ENCODE peak calls at places on chromosomes 12 and 14, in eight cellular contexts. One of them, this sample, is unnamed. For H3K4me1 and H3K9me3, the result is how much of the 10 kb centered on the place peaks cover.

GRCh38 chr14:94474581-94475031 is 1.4 kb downstream of the SERPINA9 start:
- DNase-seq in ovary: no peak
- DNase-seq in sigmoid colon: no peak
- DNase-seq in A549: no peak
- DNase-seq in upper lobe of left lung: peak
- DNase-seq in stomach: no peak
- DNase-seq in tibial nerve: no peak
- DNase-seq in suprapubic skin: peak
- DNase-seq in this sample: no peak

GRCh38 chr12:64566122-64566521 is 44.2 kb upstream of the RASSF3 start:
- DNase-seq in tibial nerve: no peak
- DNase-seq in ovary: no peak
- DNase-seq in upper lobe of left lung: no peak
- DNase-seq in suprapubic skin: no peak
- DNase-seq in sigmoid colon: no peak
- DNase-seq in A549: no peak
- DNase-seq in stomach: no peak
- DNase-seq in this sample: no peak

GRCh38 chr14:32049361-32050103 is 27.6 kb upstream of the ARHGAP5 start:
- DNase-seq in sigmoid colon: no peak
- DNase-seq in upper lobe of left lung: no peak
- DNase-seq in stomach: no peak
- DNase-seq in suprapubic skin: no peak
- DNase-seq in A549: no peak
- DNase-seq in tibial nerve: no peak
- DNase-seq in ovary: no peak
- DNase-seq in this sample: no peak

GRCh38 chr12:44000309-44000952 is 164.6 kb downstream of the TMEM117 start:
- DNase-seq in suprapubic skin: no peak
- DNase-seq in stomach: no peak
- DNase-seq in upper lobe of left lung: no peak
- DNase-seq in A549: peak
- DNase-seq in sigmoid colon: no peak
- DNase-seq in tibial nerve: no peak
- DNase-seq in ovary: no peak
- DNase-seq in this sample: no peak

GRCh38 chr14:85531594-85532391 is 1.8 kb downstream of the FLRT2 start:
- DNase-seq in tibial nerve: peak
- DNase-seq in A549: peak
- DNase-seq in stomach: peak
- DNase-seq in suprapubic skin: peak
- DNase-seq in upper lobe of left lung: peak
- DNase-seq in sigmoid colon: peak
- DNase-seq in ovary: peak
- DNase-seq in this sample: no peak

GRCh38 chr12:15754233-15754632 is 35.0 kb downstream of the EPS8 start:
- DNase-seq in tibial nerve: no peak
- DNase-seq in upper lobe of left lung: no peak
- DNase-seq in suprapubic skin: no peak
- DNase-seq in ovary: no peak
- DNase-seq in sigmoid colon: no peak
- DNase-seq in stomach: no peak
- DNase-seq in A549: no peak
- DNase-seq in this sample: no peak

GRCh38 chr14:51341338-51341737 is 101.3 kb downstream of the TMX1 start:
- DNase-seq in stomach: no peak
- DNase-seq in tibial nerve: no peak
- DNase-seq in suprapubic skin: no peak
- DNase-seq in sigmoid colon: no peak
- DNase-seq in upper lobe of left lung: no peak
- DNase-seq in A549: no peak
- DNase-seq in ovary: no peak
- DNase-seq in this sample: no peak

GRCh38 chr12:26338574-26339572 is 143.5 kb downstream of the SSPN start:
- DNase-seq in tibial nerve: no peak
- DNase-seq in A549: peak
- DNase-seq in suprapubic skin: no peak
- DNase-seq in sigmoid colon: no peak
- DNase-seq in upper lobe of left lung: no peak
- DNase-seq in stomach: no peak
- DNase-seq in ovary: no peak
- DNase-seq in this sample: no peak

GRCh38 chr12:14948672-14949071 is 10.3 kb upstream of the ERP27 start:
- DNase-seq in ovary: no peak
- DNase-seq in suprapubic skin: no peak
- DNase-seq in sigmoid colon: no peak
- DNase-seq in upper lobe of left lung: no peak
- DNase-seq in stomach: no peak
- DNase-seq in A549: no peak
- DNase-seq in tibial nerve: no peak
- DNase-seq in this sample: peak

GRCh38 chr12:49032679-49033447 is 14.3 kb upstream of the PRKAG1 start:
- DNase-seq in upper lobe of left lung: peak
- DNase-seq in tibial nerve: no peak
- DNase-seq in suprapubic skin: peak
- DNase-seq in stomach: no peak
- DNase-seq in ovary: no peak
- DNase-seq in sigmoid colon: no peak
- DNase-seq in A549: no peak
- DNase-seq in this sample: no peak

DNA sequence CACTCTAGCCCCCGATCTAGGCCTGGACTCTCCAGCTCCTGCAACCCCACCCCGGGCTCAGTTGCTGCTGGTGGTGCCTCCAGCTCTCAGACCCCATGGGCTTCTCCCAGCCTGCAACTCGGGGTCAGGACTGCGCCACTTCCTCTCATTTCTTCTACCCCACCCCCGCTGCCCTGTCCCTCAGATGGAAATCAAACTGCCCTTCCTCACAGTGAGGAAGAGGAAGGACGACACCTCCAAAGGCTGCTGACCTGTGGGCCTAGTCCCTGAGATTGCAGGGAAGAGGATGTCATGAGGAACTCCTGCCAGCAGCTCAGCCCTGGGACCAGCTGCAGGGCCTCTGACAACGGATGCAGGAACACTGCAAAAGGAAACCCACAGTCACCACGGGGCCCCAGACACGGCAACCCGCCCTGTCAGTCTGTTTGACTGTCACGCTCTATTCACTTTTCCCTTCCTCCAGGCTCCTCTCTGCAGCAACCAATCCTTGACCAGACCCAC is 29.3 kb upstream of the PNMA1 start:
- DNase-seq in stomach: no peak
- DNase-seq in tibial nerve: no peak
- DNase-seq in suprapubic skin: no peak
- DNase-seq in sigmoid colon: peak
- DNase-seq in ovary: peak
- DNase-seq in upper lobe of left lung: no peak
- DNase-seq in A549: no peak
- DNase-seq in this sample: peak
- TF ChIP-seq EP300 in stomach: no peak
- TF ChIP-seq EP300 in tibial nerve: no peak
- TF ChIP-seq EP300 in suprapubic skin: no peak
- TF ChIP-seq EP300 in sigmoid colon: no peak
- TF ChIP-seq EP300 in ovary: no peak
- TF ChIP-seq EP300 in upper lobe of left lung: peak
- TF ChIP-seq EP300 in A549: no peak
- TF ChIP-seq EP300 in this sample: no peak

GRCh38 chr12:109894939-109895338 is 5.1 kb upstream of the TCHP start:
- DNase-seq in tibial nerve: no peak
- DNase-seq in stomach: no peak
- DNase-seq in ovary: no peak
- DNase-seq in sigmoid colon: no peak
- DNase-seq in suprapubic skin: no peak
- DNase-seq in upper lobe of left lung: no peak
- DNase-seq in A549: no peak
- DNase-seq in this sample: no peak

GRCh38 chr12:109890620-109891019 is 9.5 kb upstream of the TCHP start:
- DNase-seq in sigmoid colon: no peak
- DNase-seq in ovary: no peak
- DNase-seq in A549: no peak
- DNase-seq in upper lobe of left lung: no peak
- DNase-seq in suprapubic skin: no peak
- DNase-seq in stomach: no peak
- DNase-seq in tibial nerve: no peak
- DNase-seq in this sample: no peak

GRCh38 chr12:109893250-109893995 is 6.7 kb upstream of the TCHP start:
- DNase-seq in tibial nerve: no peak
- DNase-seq in sigmoid colon: no peak
- DNase-seq in suprapubic skin: no peak
- DNase-seq in stomach: no peak
- DNase-seq in upper lobe of left lung: no peak
- DNase-seq in ovary: no peak
- DNase-seq in A549: no peak
- DNase-seq in this sample: no peak

GRCh38 chr12:109892165-109892715 is 7.8 kb upstream of the TCHP start:
- DNase-seq in stomach: no peak
- DNase-seq in upper lobe of left lung: no peak
- DNase-seq in sigmoid colon: no peak
- DNase-seq in ovary: no peak
- DNase-seq in tibial nerve: no peak
- DNase-seq in A549: no peak
- DNase-seq in suprapubic skin: no peak
- DNase-seq in this sample: no peak

GRCh38 chr12:109892748-109893147 is 7.3 kb upstream of the TCHP start:
- DNase-seq in tibial nerve: no peak
- DNase-seq in A549: no peak
- DNase-seq in ovary: no peak
- DNase-seq in sigmoid colon: no peak
- DNase-seq in suprapubic skin: no peak
- DNase-seq in upper lobe of left lung: no peak
- DNase-seq in stomach: no peak
- DNase-seq in this sample: no peak
- H3K4me1 ChIP-seq in tibial nerve: under half
- H3K4me1 ChIP-seq in A549: under half
- H3K4me1 ChIP-seq in ovary: under half
- H3K4me1 ChIP-seq in sigmoid colon: under half
- H3K4me1 ChIP-seq in suprapubic skin: under half
- H3K4me1 ChIP-seq in upper lobe of left lung: under half
- H3K4me1 ChIP-seq in stomach: under half
- H3K4me1 ChIP-seq in this sample: under half

DNA sequence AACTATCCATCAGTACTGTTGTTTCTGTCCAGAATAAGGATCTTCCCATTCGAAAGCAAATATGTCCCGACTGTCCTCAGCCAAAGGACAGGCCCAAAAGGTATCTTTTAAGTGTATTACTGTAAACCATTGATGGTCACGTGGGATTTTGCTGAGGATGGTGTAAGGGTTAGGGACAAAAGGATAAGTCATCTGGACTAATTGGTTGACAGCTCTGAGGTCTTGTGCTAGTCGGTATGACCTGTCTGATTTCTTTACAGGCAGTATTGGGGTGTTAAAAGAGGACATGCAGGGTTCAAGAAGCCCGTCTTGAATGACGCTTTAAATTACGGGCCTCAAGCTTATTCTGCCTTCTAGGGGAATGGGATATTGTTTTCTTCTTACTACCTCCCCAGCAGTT is 24.4 kb downstream of the CLEC2A start:
- DNase-seq in A549: no peak
- DNase-seq in ovary: no peak
- DNase-seq in suprapubic skin: no peak
- DNase-seq in stomach: no peak
- DNase-seq in upper lobe of left lung: no peak
- DNase-seq in sigmoid colon: no peak
- DNase-seq in tibial nerve: no peak
- DNase-seq in this sample: no peak
- H3K9me3 ChIP-seq in A549: under half
- H3K9me3 ChIP-seq in ovary: under half
- H3K9me3 ChIP-seq in suprapubic skin: under half
- H3K9me3 ChIP-seq in stomach: under half
- H3K9me3 ChIP-seq in upper lobe of left lung: under half
- H3K9me3 ChIP-seq in sigmoid colon: under half
- H3K9me3 ChIP-seq in tibial nerve: under half
- H3K9me3 ChIP-seq in this sample: under half

GRCh38 chr12:2393996-2394395 is 341.2 kb downstream of the CACNA1C start:
- DNase-seq in A549: no peak
- DNase-seq in stomach: no peak
- DNase-seq in tibial nerve: no peak
- DNase-seq in ovary: no peak
- DNase-seq in suprapubic skin: no peak
- DNase-seq in upper lobe of left lung: no peak
- DNase-seq in sigmoid colon: no peak
- DNase-seq in this sample: no peak

GRCh38 chr12:2401040-2401439 is 348.3 kb downstream of the CACNA1C start:
- DNase-seq in tibial nerve: no peak
- DNase-seq in sigmoid colon: no peak
- DNase-seq in suprapubic skin: no peak
- DNase-seq in ovary: no peak
- DNase-seq in upper lobe of left lung: peak
- DNase-seq in A549: no peak
- DNase-seq in stomach: no peak
- DNase-seq in this sample: no peak

GRCh38 chr12:2395352-2395977 is 342.7 kb downstream of the CACNA1C start:
- DNase-seq in sigmoid colon: no peak
- DNase-seq in A549: peak
- DNase-seq in stomach: peak
- DNase-seq in tibial nerve: no peak
- DNase-seq in upper lobe of left lung: no peak
- DNase-seq in ovary: no peak
- DNase-seq in suprapubic skin: no peak
- DNase-seq in this sample: peak

GRCh38 chr12:2396448-2396871 is 343.7 kb downstream of the CACNA1C start:
- DNase-seq in A549: no peak
- DNase-seq in ovary: no peak
- DNase-seq in upper lobe of left lung: no peak
- DNase-seq in suprapubic skin: no peak
- DNase-seq in tibial nerve: no peak
- DNase-seq in sigmoid colon: peak
- DNase-seq in stomach: no peak
- DNase-seq in this sample: peak

DNA sequence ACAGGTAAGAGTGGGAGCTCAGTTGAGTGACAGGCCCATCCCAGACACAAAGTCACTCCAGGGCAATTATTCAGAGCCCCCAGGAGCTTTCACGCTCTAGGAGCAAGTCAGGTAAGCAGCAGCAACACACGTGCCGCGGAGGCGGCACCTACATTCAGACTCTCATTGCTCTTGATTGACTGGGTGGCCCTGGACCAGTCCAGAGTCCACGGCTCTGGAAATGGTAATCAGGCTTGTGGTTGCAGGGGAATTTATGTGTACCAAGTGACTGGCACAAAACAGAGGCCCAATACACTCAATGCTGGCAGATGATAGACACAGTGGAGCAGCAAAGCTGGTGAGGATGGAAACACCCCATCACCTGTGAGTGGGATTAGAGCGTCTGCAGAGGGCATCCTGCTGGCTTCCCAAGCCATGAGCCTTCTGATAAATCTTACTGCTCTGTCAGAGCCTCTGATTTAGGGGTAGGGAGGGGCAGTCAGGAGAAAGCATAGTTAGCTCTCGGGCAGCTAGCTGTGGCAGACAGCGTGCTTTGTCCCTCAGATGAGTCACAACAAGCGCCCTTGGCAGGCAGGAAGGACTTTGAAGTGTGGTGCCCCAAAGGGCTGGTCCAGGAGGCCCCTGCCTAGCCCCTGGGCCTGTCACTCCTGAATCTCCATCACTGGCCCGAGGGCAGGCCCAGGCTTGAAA is 344.7 kb downstream of the CACNA1C start:
- DNase-seq in stomach: no peak
- DNase-seq in tibial nerve: no peak
- DNase-seq in ovary: no peak
- DNase-seq in sigmoid colon: no peak
- DNase-seq in A549: no peak
- DNase-seq in upper lobe of left lung: no peak
- DNase-seq in suprapubic skin: no peak
- DNase-seq in this sample: no peak
- TF ChIP-seq EP300 in stomach: no peak
- TF ChIP-seq EP300 in tibial nerve: no peak
- TF ChIP-seq EP300 in ovary: no peak
- TF ChIP-seq EP300 in sigmoid colon: no peak
- TF ChIP-seq EP300 in A549: no peak
- TF ChIP-seq EP300 in upper lobe of left lung: no peak
- TF ChIP-seq EP300 in suprapubic skin: no peak
- TF ChIP-seq EP300 in this sample: no peak